ENCODE peak calls at places on chromosomes 11 and 22, in nine cellular contexts. G, O, M, C, A, I, F, N and Y are unnamed samples.

GRCh38 chr22:46477967-46478635 is 59.3 kb downstream of the CELSR1 start:
- DNase-seq in M (no peak), I (no peak), N (no peak), C (no peak), A (no peak), G (no peak), F (no peak), O (no peak), Y (no peak)

GRCh38 chr11:79353706-79354105 is 87.1 kb downstream of the TENM4 start:
- DNase-seq in I (no peak), F (no peak), O (no peak), G (no peak), N (no peak), C (no peak), M (no peak), A (no peak), Y (no peak)

GRCh38 chr11:71130106-71130505 is 122.3 kb downstream of the SHANK2 start:
- DNase-seq in A (no peak), I (no peak), N (no peak), O (no peak), M (no peak), G (no peak), C (no peak), F (no peak), Y (no peak)

GRCh38 chr11:59212744-59213573 is at the start of gene MPEG1:
- DNase-seq in A (no peak), N (no peak), M (no peak), I (no peak), O (no peak), C (no peak), G (no peak), F (no peak), Y (no peak)

GRCh38 chr11:119148855-119149370 is at the start of gene ABCG4:
- DNase-seq in F (no peak), O (peak; percentile 48), I (no peak), G (peak; percentile 26), C (no peak), N (peak; percentile 22), M (no peak), A (peak; percentile 32), Y (no peak)

GRCh38 chr22:47352920-47353700 is 590.7 kb downstream of the TBC1D22A start:
- DNase-seq in N (no peak), M (no peak), G (no peak), C (no peak), A (no peak), O (no peak), I (no peak), F (no peak), Y (no peak)

GRCh38 chr11:58573451-58574104 is 2.1 kb downstream of the LPXN start:
- DNase-seq in A (peak; percentile 62), F (peak; percentile 74), G (peak; percentile 47), M (peak; percentile 32), O (no peak), I (no peak), N (peak; percentile 81), C (peak; percentile 44), Y (no peak)

GRCh38 chr11:367956-368413 is 1.3 kb upstream of the B4GALNT4 start:
- DNase-seq in G (no peak), F (no peak), A (no peak), I (no peak), N (no peak), C (no peak), M (no peak), O (no peak), Y (no peak)

GRCh38 chr11:47391077-47391583 is 12.8 kb upstream of the SPI1 start:
- DNase-seq in F (no peak), M (no peak), O (peak; percentile 48), G (no peak), A (no peak), N (no peak), C (no peak), I (no peak), Y (peak; percentile 53)

GRCh38 chr11:64343740-64344133 is 3.7 kb downstream of the CCDC88B start:
- DNase-seq in G (peak; percentile 38), I (no peak), C (no peak), F (no peak), O (no peak), M (no peak), A (no peak), N (peak; percentile 35), Y (no peak)

GRCh38 chr11:65468874-65469333 is 29.9 kb upstream of the MALAT1 start:
- DNase-seq in O (peak; percentile 61), A (peak; percentile 81), I (no peak), G (peak; percentile 51), F (peak; percentile 57), C (peak; percentile 21), M (no peak), N (peak; percentile 64), Y (peak; percentile 67)

GRCh38 chr11:102306048-102306575 is 11.2 kb upstream of the BIRC3 start:
- DNase-seq in F (peak; percentile 62), M (peak; percentile 28), O (no peak), G (no peak), N (no peak), A (no peak), C (no peak), I (no peak), Y (no peak)

GRCh38 chr11:12288934-12289666 is 88.3 kb upstream of the PARVA start:
- DNase-seq in F (no peak), G (no peak), N (no peak), A (no peak), O (no peak), M (no peak), I (no peak), C (no peak), Y (no peak)